ENCODE peak calls at places on chromosomes 3 and 15, in eight cellular contexts. Z is Peyer's patch, L is endothelial cell of umbilical vein, R is esophagus muscularis mucosa, T is ovary, C is suprapubic skin, Q is uterus, K is A549. F is an unnamed sample.

GRCh38 chr3:171901615-171902312 is 58.6 kb downstream of the TMEM212 start:
- DNase-seq in R (no peak), L (no peak), Z (no peak), C (no peak), Q (no peak), K (peak; percentile 44), T (no peak), F (no peak)

GRCh38 chr3:192835818-192836468 is 81.7 kb downstream of the MB21D2 start:
- DNase-seq in L (no peak), Q (peak; percentile 73), C (no peak), K (no peak), Z (no peak), R (no peak), T (peak; percentile 79), F (no peak)

GRCh38 chr3:101081990-101082389 is 88.8 kb upstream of the ABI3BP start:
- DNase-seq in Z (no peak), C (no peak), L (no peak), R (no peak), T (no peak), K (no peak), Q (no peak), F (no peak)

GRCh38 chr15:75578948-75579908 is at the start of gene PTPN9:
- DNase-seq in R (peak; percentile 93), C (peak; percentile 86), K (peak; percentile 82), T (peak; percentile 84), Z (peak; percentile 89), Q (peak; percentile 84), L (peak; percentile 73), F (peak; percentile 88)

GRCh38 chr15:56821721-56822425 is 88.6 kb upstream of the ZNF280D start:
- DNase-seq in C (no peak), K (peak; percentile 80), R (no peak), Q (peak; percentile 60), Z (peak; percentile 70), T (peak; percentile 49), L (peak; percentile 77), F (peak; percentile 60)

GRCh38 chr3:53796161-53796560 is 50.1 kb downstream of the CHDH start:
- DNase-seq in R (no peak), Z (peak; percentile 55), L (no peak), K (no peak), T (no peak), C (no peak), Q (no peak), F (peak; percentile 21)

GRCh38 chr15:83268147-83268546 is 16.3 kb downstream of the BNC1 start:
- DNase-seq in T (no peak), C (no peak), Z (no peak), K (no peak), L (no peak), R (peak; percentile 57), Q (no peak), F (no peak)

GRCh38 chr3:151002582-151002981 is 30.1 kb upstream of the CLRN1 start:
- DNase-seq in T (no peak), Q (no peak), L (no peak), K (no peak), R (peak; percentile 55), C (no peak), Z (no peak), F (no peak)

GRCh38 chr3:18351069-18351628 is 74.0 kb downstream of the SATB1 start:
- DNase-seq in Z (no peak), T (no peak), C (no peak), R (no peak), L (no peak), Q (no peak), K (no peak), F (no peak)

GRCh38 chr3:160837394-160837975 is 81.5 kb downstream of the PPM1L start:
- DNase-seq in Z (no peak), R (no peak), C (no peak), L (no peak), Q (no peak), K (no peak), T (no peak), F (no peak)

GRCh38 chr15:65306551-65306950 is 2.1 kb downstream of the RNU5B-1 start:
- DNase-seq in L (no peak), C (no peak), Q (no peak), R (no peak), Z (no peak), T (no peak), K (no peak), F (no peak)

GRCh38 chr15:81064253-81064652 is 63.5 kb downstream of the TLNRD1 start:
- DNase-seq in R (peak; percentile 26), Z (no peak), K (no peak), L (no peak), Q (no peak), C (no peak), T (no peak), F (no peak)

GRCh38 chr15:32004249-32004648 is 26.1 kb upstream of the CHRNA7 start:
- DNase-seq in C (no peak), R (no peak), K (no peak), T (no peak), Z (no peak), Q (no peak), L (no peak), F (no peak)

GRCh38 chr15:29071907-29072273 is 186.1 kb downstream of the APBA2 start:
- DNase-seq in C (no peak), T (no peak), L (no peak), Z (no peak), K (no peak), R (no peak), Q (no peak), F (no peak)

GRCh38 chr3:43872901-43873300 is 182.2 kb downstream of the ABHD5 start:
- DNase-seq in Q (no peak), C (no peak), L (no peak), T (no peak), R (peak; percentile 66), K (peak; percentile 85), Z (no peak), F (no peak)

GRCh38 chr15:25504307-25504706 is 65.5 kb upstream of the UBE3A start:
- DNase-seq in K (no peak), Q (no peak), Z (no peak), L (no peak), T (no peak), C (no peak), R (no peak), F (no peak)

GRCh38 chr3:30657914-30658313 is 51.5 kb downstream of the TGFBR2 start:
- DNase-seq in Q (no peak), C (no peak), K (no peak), Z (no peak), L (no peak), R (no peak), T (no peak), F (no peak)

GRCh38 chr3:54138937-54139547 is 16.7 kb downstream of the CACNA2D3 start:
- DNase-seq in K (no peak), T (no peak), R (no peak), L (no peak), C (no peak), Q (no peak), Z (no peak), F (no peak)

GRCh38 chr3:189340680-189341460 is 169.1 kb downstream of the TPRG1 start:
- DNase-seq in K (peak; percentile 44), L (no peak), T (no peak), R (no peak), C (no peak), Z (no peak), Q (no peak), F (peak; percentile 49)

GRCh38 chr15:89785064-89785770 is 9.1 kb downstream of the MESP2 start:
- DNase-seq in C (no peak), Q (no peak), Z (peak; percentile 80), R (no peak), K (peak; percentile 65), T (no peak), L (no peak), F (no peak)

GRCh38 chr3:153320585-153321128 is 158.6 kb downstream of the RAP2B start:
- DNase-seq in T (no peak), L (peak; percentile 42), C (no peak), Z (no peak), K (no peak), R (no peak), Q (no peak), F (no peak)

GRCh38 chr3:192091831-192092230 is 630.9 kb downstream of the PYDC2 start:
- DNase-seq in L (no peak), C (no peak), Z (no peak), T (no peak), R (no peak), K (no peak), Q (no peak), F (no peak)

GRCh38 chr15:34366271-34367043 is 539 bp downstream of the LPCAT4 start:
- DNase-seq in T (peak; percentile 82), Q (peak; percentile 63), K (peak; percentile 66), C (no peak), R (peak; percentile 89), L (peak; percentile 34), Z (peak; percentile 90), F (peak; percentile 54)

GRCh38 chr15:45796433-45796832 is 161.6 kb downstream of the SQOR start:
- DNase-seq in T (no peak), L (no peak), K (no peak), Z (no peak), Q (no peak), R (no peak), C (no peak), F (no peak)

GRCh38 chr3:123447749-123448502 is 964 bp downstream of the ADCY5 start:
- DNase-seq in R (no peak), T (peak; percentile 66), K (no peak), C (no peak), Q (peak; percentile 24), L (no peak), Z (peak; percentile 64), F (no peak)
- H3K4me3 ChIP-seq in R (peak overlapping the region; percentile 89), T (peak overlapping the region; percentile 75), K (peak overlapping the region; percentile 72), C (peak overlapping the region; percentile 77), Q (peak overlapping the region; percentile 62), L (no peak overlapping the region), Z (peak overlapping the region; percentile 50), F (peak overlapping the region; percentile 78)

DNA sequence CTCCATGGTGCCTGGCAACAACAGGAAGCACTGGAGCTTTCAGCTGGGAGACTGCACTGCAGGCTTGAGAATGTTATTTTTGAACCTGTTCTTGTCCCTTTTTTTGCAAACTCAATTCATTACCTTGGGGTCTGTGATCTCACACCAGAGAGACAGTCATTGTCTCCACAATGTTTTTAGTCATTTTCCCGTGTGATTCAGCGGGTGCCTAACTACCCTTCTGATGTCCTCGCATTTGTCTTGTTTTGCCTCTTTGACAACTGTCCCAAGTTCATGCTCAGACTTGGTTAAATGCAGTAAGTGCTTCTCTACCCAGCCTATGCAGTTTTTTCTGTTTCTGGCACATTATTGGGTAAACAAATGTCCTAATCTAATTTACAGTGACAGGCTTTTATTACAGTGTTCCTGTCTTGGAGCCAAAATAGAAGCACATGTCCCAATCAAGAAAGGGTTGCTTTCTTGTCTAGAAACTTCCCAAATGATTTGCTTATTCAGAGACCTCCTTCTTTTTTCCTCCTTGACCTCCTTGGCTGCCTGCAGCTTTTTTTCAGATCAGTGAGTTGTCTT is 162.4 kb downstream of the NSUN3 start:
- DNase-seq in L (no peak), C (no peak), Z (no peak), R (no peak), T (no peak), Q (no peak), K (no peak), F (no peak)
- H3K27ac ChIP-seq in L (no peak overlapping the region), C (no peak overlapping the region), Z (no peak overlapping the region), R (no peak overlapping the region), T (no peak overlapping the region), Q (no peak overlapping the region), K (no peak overlapping the region), F (no peak overlapping the region)

GRCh38 chr3:47003461-47004368 is 24.2 kb downstream of the NBEAL2 start:
- DNase-seq in L (no peak), K (no peak), Q (peak; percentile 14), R (no peak), T (peak; percentile 24), Z (peak; percentile 34), C (peak; percentile 59), F (no peak)
- TF ChIP-seq POLR2A in L (no peak), K (no peak), Q (no peak), R (no peak), T (no peak), Z (no peak), C (no peak), F (no peak)

GRCh38 chr3:3177861-3178497 is 1.5 kb downstream of the CRBN start:
- DNase-seq in Z (no peak), Q (no peak), T (no peak), K (no peak), R (no peak), L (peak; percentile 20), C (no peak), F (no peak)
- H3K4me3 ChIP-seq in Z (peak overlapping the region; percentile 61), Q (peak overlapping the region; percentile 92), T (peak overlapping the region; percentile 98), K (peak overlapping the region; percentile 83), R (peak overlapping the region; percentile 99), L (no peak overlapping the region), C (peak overlapping the region; percentile 69), F (no peak overlapping the region)